ENCODE peak calls at places on chromosomes 4 and X, in ten cellular contexts. N is H9; F is NCI-H345; Z is DMS 273 treated with DMSO at 0.1 percent for 48 hours; T is CD4-positive, CD25-positive, alpha-beta regulatory T cell; L is stimulated activated CD4-positive, alpha-beta T cell treated with anti-CD3 and anti-CD28 coated beads, Interleukin-12 subunit alpha, Interleukin-12 subunit beta, amount 100 ng/mL, for 48 hours; G is endothelial cell; W is G401; B is H7; H is left lung. E is an unnamed sample.

GRCh38 chr4:106315476-106315967 is 487 bp downstream of the TBCK start:
- DNase-seq in N (no peak), F (no peak), Z (no peak), T (no peak), L (peak), G (no peak), W (no peak), B (peak), H (no peak), E (peak)

GRCh38 chr4:26648260-26648659 is 64.4 kb downstream of the TBC1D19 start:
- DNase-seq in N (no peak), F (no peak), Z (no peak), T (no peak), L (no peak), G (no peak), W (no peak), B (peak), H (no peak), E (no peak)

GRCh38 chr4:46934731-46935130 is 25.7 kb upstream of the COX7B2 start:
- DNase-seq in N (no peak), F (no peak), Z (no peak), T (no peak), L (no peak), G (no peak), W (no peak), B (no peak), H (no peak), E (no peak)

GRCh38 chr4:66059131-66059530 is 388.8 kb upstream of the EPHA5 start:
- DNase-seq in N (no peak), F (no peak), Z (no peak), T (no peak), L (no peak), G (no peak), W (peak), B (no peak), H (no peak), E (no peak)

GRCh38 chrX:13015536-13016236 is 28.7 kb downstream of the FAM9C start:
- DNase-seq in N (no peak), F (no peak), Z (no peak), T (no peak), L (no peak), G (no peak), W (no peak), B (no peak), H (no peak), E (no peak)

GRCh38 chr4:98639523-98639922 is 18.9 kb downstream of the TSPAN5 start:
- DNase-seq in N (no peak), F (no peak), Z (no peak), T (peak), L (no peak), G (no peak), W (no peak), B (no peak), H (no peak), E (no peak)

GRCh38 chrX:27565992-27566391 is 24.2 kb upstream of the DCAF8L2 start:
- DNase-seq in N (no peak), F (no peak), Z (no peak), T (no peak), L (no peak), G (peak), W (no peak), B (no peak), H (no peak), E (peak)

GRCh38 chrX:118644378-118644777 is 83.0 kb upstream of the IL13RA1 start:
- DNase-seq in N (no peak), F (no peak), Z (peak), T (no peak), L (no peak), G (no peak), W (peak), B (no peak), H (no peak), E (peak)

GRCh38 chr4:147801820-147802219 is 69.9 kb downstream of the ARHGAP10 start:
- DNase-seq in N (no peak), F (no peak), Z (no peak), T (no peak), L (no peak), G (no peak), W (no peak), B (no peak), H (no peak), E (no peak)

GRCh38 chr4:77818077-77818666 is 996 bp downstream of the CNOT6L start:
- DNase-seq in N (peak), F (peak), Z (peak), T (peak), L (no peak), G (peak), W (peak), B (peak), H (peak), E (peak)

E was measured in iris pigment epithelial cell.